ENCODE peak calls at places on chromosomes 16 and 17, in four cellular contexts. One of them, this sample, is unnamed.
A peak's percentile ranks its signal among the peaks of the same experiment; 100 is the strongest.

GRCh38 chr16:53257001-53257400 is 177.3 kb upstream of the RBL2 start:
- DNase-seq in upper lobe of right lung: no peak
- DNase-seq in WERI-Rb-1: no peak
- DNase-seq in right lobe of liver: no peak
- DNase-seq in this sample: no peak

GRCh38 chr17:78925234-78925633 is at the start of gene TIMP2:
- DNase-seq in upper lobe of right lung: peak; percentile 94
- DNase-seq in WERI-Rb-1: peak; percentile 96
- DNase-seq in right lobe of liver: peak; percentile 90
- DNase-seq in this sample: peak; percentile 57

GRCh38 chr16:81973737-81974136 is 37.5 kb downstream of the SDR42E1 start:
- DNase-seq in upper lobe of right lung: no peak
- DNase-seq in WERI-Rb-1: no peak
- DNase-seq in right lobe of liver: no peak
- DNase-seq in this sample: no peak

GRCh38 chr16:51153275-51153991 is 2.4 kb upstream of the SALL1 start:
- DNase-seq in upper lobe of right lung: no peak
- DNase-seq in WERI-Rb-1: no peak
- DNase-seq in right lobe of liver: no peak
- DNase-seq in this sample: no peak

GRCh38 chr16:86794216-86794864 is 216.0 kb downstream of the FOXL1 start:
- DNase-seq in upper lobe of right lung: no peak
- DNase-seq in WERI-Rb-1: no peak
- DNase-seq in right lobe of liver: no peak
- DNase-seq in this sample: no peak

GRCh38 chr16:87995644-87996043 is 44.4 kb downstream of the BANP start:
- DNase-seq in upper lobe of right lung: no peak
- DNase-seq in WERI-Rb-1: no peak
- DNase-seq in right lobe of liver: no peak
- DNase-seq in this sample: no peak

GRCh38 chr16:77662241-77662640 is 60.1 kb upstream of the NUDT7 start:
- DNase-seq in upper lobe of right lung: no peak
- DNase-seq in WERI-Rb-1: no peak
- DNase-seq in right lobe of liver: no peak
- DNase-seq in this sample: no peak

GRCh38 chr16:87017388-87018012 is 299.7 kb downstream of the C16orf95 start:
- DNase-seq in upper lobe of right lung: no peak
- DNase-seq in WERI-Rb-1: no peak
- DNase-seq in right lobe of liver: no peak
- DNase-seq in this sample: no peak

GRCh38 chr17:70539172-70539924 is 370.0 kb downstream of the KCNJ2 start:
- DNase-seq in upper lobe of right lung: no peak
- DNase-seq in WERI-Rb-1: no peak
- DNase-seq in right lobe of liver: no peak
- DNase-seq in this sample: no peak

GRCh38 chr17:55451758-55452468 is 30.3 kb upstream of the MMD start:
- DNase-seq in upper lobe of right lung: no peak
- DNase-seq in WERI-Rb-1: no peak
- DNase-seq in right lobe of liver: no peak
- DNase-seq in this sample: no peak

GRCh38 chr17:17398188-17398927 is 78.4 kb upstream of the MED9 start:
- DNase-seq in upper lobe of right lung: no peak
- DNase-seq in WERI-Rb-1: no peak
- DNase-seq in right lobe of liver: no peak
- DNase-seq in this sample: no peak

GRCh38 chr17:19369107-19369778 is 6.7 kb upstream of the B9D1 start:
- DNase-seq in upper lobe of right lung: no peak
- DNase-seq in WERI-Rb-1: no peak
- DNase-seq in right lobe of liver: no peak
- DNase-seq in this sample: no peak

GRCh38 chr16:67969286-67970039 is 1.0 kb upstream of the SLC12A4 start:
- DNase-seq in upper lobe of right lung: no peak
- DNase-seq in WERI-Rb-1: no peak
- DNase-seq in right lobe of liver: no peak
- DNase-seq in this sample: no peak

GRCh38 chr17:81546906-81547613 is 5.1 kb downstream of the FAAP100 start:
- DNase-seq in upper lobe of right lung: no peak
- DNase-seq in WERI-Rb-1: no peak
- DNase-seq in right lobe of liver: no peak
- DNase-seq in this sample: no peak

GRCh38 chr17:39774043-39774442 is 36.3 kb downstream of the GRB7 start:
- DNase-seq in upper lobe of right lung: no peak
- DNase-seq in WERI-Rb-1: no peak
- DNase-seq in right lobe of liver: no peak
- DNase-seq in this sample: no peak

GRCh38 chr17:46020023-46020735 is 21.1 kb downstream of the STH start:
- DNase-seq in upper lobe of right lung: no peak
- DNase-seq in WERI-Rb-1: no peak
- DNase-seq in right lobe of liver: no peak
- DNase-seq in this sample: peak; percentile 35

GRCh38 chr16:88077328-88078108 is 126.3 kb downstream of the BANP start:
- DNase-seq in upper lobe of right lung: no peak
- DNase-seq in WERI-Rb-1: no peak
- DNase-seq in right lobe of liver: no peak
- DNase-seq in this sample: no peak

GRCh38 chr16:20107086-20107485 is 33.4 kb upstream of the GPR139 start:
- DNase-seq in upper lobe of right lung: no peak
- DNase-seq in WERI-Rb-1: no peak
- DNase-seq in right lobe of liver: no peak
- DNase-seq in this sample: no peak

GRCh38 chr17:17134952-17135340 is 71.2 kb downstream of the PLD6 start:
- DNase-seq in upper lobe of right lung: no peak
- DNase-seq in WERI-Rb-1: no peak
- DNase-seq in right lobe of liver: peak; percentile 8
- DNase-seq in this sample: no peak

GRCh38 chr17:81066072-81066471 is 31.1 kb downstream of the BAIAP2 start:
- DNase-seq in upper lobe of right lung: no peak
- DNase-seq in WERI-Rb-1: no peak
- DNase-seq in right lobe of liver: peak; percentile 74
- DNase-seq in this sample: no peak

GRCh38 chr16:20042848-20043247 is 30.8 kb downstream of the GPR139 start:
- DNase-seq in upper lobe of right lung: no peak
- DNase-seq in WERI-Rb-1: no peak
- DNase-seq in right lobe of liver: no peak
- DNase-seq in this sample: no peak

GRCh38 chr16:55908641-55909040 is 33.5 kb upstream of the CES5A start:
- DNase-seq in upper lobe of right lung: no peak
- DNase-seq in WERI-Rb-1: no peak
- DNase-seq in right lobe of liver: no peak
- DNase-seq in this sample: no peak

GRCh38 chr17:44355310-44355640 is 8.4 kb downstream of the FAM171A2 start:
- DNase-seq in upper lobe of right lung: no peak
- DNase-seq in WERI-Rb-1: peak; percentile 13
- DNase-seq in right lobe of liver: no peak
- DNase-seq in this sample: no peak

GRCh38 chr16:27350006-27350405 is 36.2 kb downstream of the IL4R start:
- DNase-seq in upper lobe of right lung: no peak
- DNase-seq in WERI-Rb-1: no peak
- DNase-seq in right lobe of liver: no peak
- DNase-seq in this sample: no peak
- H3K27ac ChIP-seq in upper lobe of right lung: no peak overlapping the region
- H3K27ac ChIP-seq in WERI-Rb-1: no peak overlapping the region
- H3K27ac ChIP-seq in right lobe of liver: no peak overlapping the region
- H3K27ac ChIP-seq in this sample: peak overlapping the region; percentile 11

DNA sequence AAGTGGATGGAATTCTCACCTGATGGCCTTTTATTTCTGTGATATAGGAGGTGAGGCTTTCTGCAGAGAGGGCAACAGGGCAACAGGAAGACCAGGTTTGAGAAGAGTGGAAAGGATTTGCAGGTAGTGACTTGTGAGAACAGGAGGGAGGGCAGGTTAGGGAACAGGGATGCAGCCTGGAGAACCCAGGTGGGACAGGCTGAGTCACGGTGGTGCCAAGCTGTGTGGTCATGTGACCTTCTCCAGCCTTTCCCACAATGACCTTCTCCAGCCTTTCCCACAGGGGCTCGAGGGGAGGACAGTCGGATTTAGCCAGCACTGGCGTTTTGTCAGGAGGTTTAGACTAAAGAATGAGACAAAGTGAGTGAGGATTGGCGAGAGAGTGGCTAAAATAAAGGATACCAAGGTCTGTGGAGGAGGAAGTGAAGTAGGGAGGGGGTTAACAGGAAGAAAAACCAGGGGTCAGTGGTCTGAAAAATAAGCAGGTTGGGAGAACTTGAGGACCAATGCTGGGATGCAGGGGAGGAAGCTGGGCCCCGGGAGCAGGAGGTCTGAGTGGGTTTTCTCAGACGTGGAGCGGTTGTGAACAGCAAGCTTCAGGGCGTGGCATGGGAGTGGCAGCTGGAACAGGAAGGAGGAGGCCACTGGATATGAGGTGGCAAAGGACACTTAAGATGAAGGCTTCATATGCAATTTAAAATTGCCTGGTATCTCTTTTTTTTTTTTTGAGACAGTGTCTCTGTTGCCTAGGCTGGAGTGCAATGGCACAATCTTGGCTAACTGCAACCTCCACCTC is 37.7 kb downstream of the DNAH2 start:
- DNase-seq in upper lobe of right lung: no peak
- DNase-seq in WERI-Rb-1: no peak
- DNase-seq in right lobe of liver: no peak
- DNase-seq in this sample: no peak
- H3K27me3 ChIP-seq in upper lobe of right lung: no peaks in the 10 kb centered on the region
- H3K27me3 ChIP-seq in WERI-Rb-1: no peaks in the 10 kb centered on the region
- H3K27me3 ChIP-seq in right lobe of liver: no peaks in the 10 kb centered on the region
- H3K27me3 ChIP-seq in this sample: no peaks in the 10 kb centered on the region

GRCh38 chr16:4790261-4790660 is 2.1 kb upstream of the SEPTIN12 start:
- DNase-seq in upper lobe of right lung: no peak
- DNase-seq in WERI-Rb-1: peak; percentile 85
- DNase-seq in right lobe of liver: no peak
- DNase-seq in this sample: no peak

GRCh38 chr16:4788489-4788889 is 344 bp upstream of the SEPTIN12 start:
- DNase-seq in upper lobe of right lung: no peak
- DNase-seq in WERI-Rb-1: no peak
- DNase-seq in right lobe of liver: no peak
- DNase-seq in this sample: no peak

GRCh38 chr16:4792951-4793513 is 2.1 kb upstream of the SMIM22 start:
- DNase-seq in upper lobe of right lung: no peak
- DNase-seq in WERI-Rb-1: peak; percentile 51
- DNase-seq in right lobe of liver: no peak
- DNase-seq in this sample: no peak

GRCh38 chr16:4788910-4789309 is 765 bp upstream of the SEPTIN12 start:
- DNase-seq in upper lobe of right lung: no peak
- DNase-seq in WERI-Rb-1: no peak
- DNase-seq in right lobe of liver: no peak
- DNase-seq in this sample: no peak

GRCh38 chr16:4790871-4791270 is 2.7 kb upstream of the SEPTIN12 start:
- DNase-seq in upper lobe of right lung: no peak
- DNase-seq in WERI-Rb-1: no peak
- DNase-seq in right lobe of liver: no peak
- DNase-seq in this sample: no peak
- TF ChIP-seq CTCF in upper lobe of right lung: no peak
- TF ChIP-seq CTCF in WERI-Rb-1: no peak
- TF ChIP-seq CTCF in right lobe of liver: no peak
- TF ChIP-seq CTCF in this sample: no peak

DNA sequence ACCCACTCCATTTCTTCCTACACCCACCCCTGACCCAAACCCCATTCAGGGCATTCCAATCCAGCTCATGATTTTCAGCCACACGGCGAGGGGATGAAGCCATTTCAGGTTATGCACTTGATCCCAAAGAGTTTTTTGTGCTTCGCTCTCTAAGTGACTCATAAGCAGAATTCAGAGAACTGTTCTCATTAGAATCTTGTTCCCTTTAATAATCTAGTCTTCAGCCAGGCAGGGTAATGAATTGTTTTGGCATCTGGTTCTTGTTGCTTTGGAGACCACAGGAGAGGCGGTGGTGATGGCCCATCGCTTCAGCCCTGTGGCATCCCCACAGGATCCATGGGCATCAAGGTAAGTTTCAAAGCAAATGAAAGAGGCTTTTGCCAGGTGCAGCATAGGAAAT is 4.8 kb upstream of the KRT31 start:
- DNase-seq in upper lobe of right lung: no peak
- DNase-seq in WERI-Rb-1: no peak
- DNase-seq in right lobe of liver: no peak
- DNase-seq in this sample: no peak
- H3K27ac ChIP-seq in upper lobe of right lung: no peak overlapping the region
- H3K27ac ChIP-seq in WERI-Rb-1: no peak overlapping the region
- H3K27ac ChIP-seq in right lobe of liver: no peak overlapping the region
- H3K27ac ChIP-seq in this sample: no peak overlapping the region

DNA sequence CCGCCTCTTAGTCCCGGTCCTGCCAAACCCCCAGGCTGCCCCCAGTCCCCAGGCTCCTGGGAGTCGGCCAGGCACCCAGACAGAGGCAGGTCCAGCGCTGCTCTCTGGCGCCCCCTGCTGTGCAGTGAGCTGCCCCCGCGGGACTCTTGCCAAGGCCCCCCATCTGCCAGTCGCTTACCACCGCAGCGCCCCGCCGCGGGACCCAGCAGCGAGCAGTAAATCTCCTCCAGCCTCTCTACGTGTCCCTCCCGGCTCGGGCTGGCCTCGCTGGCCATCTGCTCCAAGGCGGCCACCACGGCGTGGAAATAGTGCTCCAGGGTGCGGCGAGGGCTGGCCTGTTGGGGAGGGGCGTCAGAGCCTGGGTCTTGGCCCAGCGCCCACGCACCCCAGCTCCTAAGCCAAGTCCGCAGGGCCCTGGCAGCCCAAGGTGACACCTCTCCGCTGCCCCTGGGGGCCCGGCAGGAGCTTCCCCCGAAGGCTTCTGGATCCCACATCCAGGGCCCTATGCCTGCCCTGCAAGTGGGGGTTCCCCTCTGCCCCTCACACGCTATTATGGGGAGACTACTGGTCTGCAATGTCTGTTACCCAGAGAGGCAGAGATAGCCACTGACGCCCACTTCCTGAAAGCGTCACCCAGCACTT is 33.7 kb upstream of the MFSD6L start:
- DNase-seq in upper lobe of right lung: no peak
- DNase-seq in WERI-Rb-1: peak; percentile 94
- DNase-seq in right lobe of liver: no peak
- DNase-seq in this sample: peak; percentile 5
- H3K27me3 ChIP-seq in upper lobe of right lung: peaks cover 16% of the 10 kb centered on the region
- H3K27me3 ChIP-seq in WERI-Rb-1: no peaks in the 10 kb centered on the region
- H3K27me3 ChIP-seq in right lobe of liver: no peaks in the 10 kb centered on the region
- H3K27me3 ChIP-seq in this sample: no peaks in the 10 kb centered on the region

DNA sequence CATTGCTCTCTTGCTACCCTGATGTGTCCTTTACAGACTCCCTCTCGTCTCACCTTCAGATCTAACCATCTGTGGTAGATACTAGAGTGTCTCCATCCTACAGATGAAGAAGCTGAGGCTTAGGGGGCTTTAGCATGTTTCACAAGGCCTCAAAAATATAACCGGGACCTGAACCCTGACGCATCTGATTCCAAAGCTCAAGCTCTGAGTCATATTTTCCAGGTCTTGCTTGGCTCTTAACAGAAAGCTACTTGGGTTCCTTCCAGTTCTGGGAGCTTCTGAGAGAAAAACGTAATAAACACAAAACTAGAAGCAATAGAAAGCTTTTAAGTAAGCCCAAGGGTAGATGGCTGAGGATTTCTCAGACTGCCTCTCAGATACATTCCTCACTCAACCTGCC is 224.3 kb upstream of the EEF2KMT start:
- DNase-seq in upper lobe of right lung: no peak
- DNase-seq in WERI-Rb-1: no peak
- DNase-seq in right lobe of liver: no peak
- DNase-seq in this sample: no peak
- TF ChIP-seq CTCF in upper lobe of right lung: no peak
- TF ChIP-seq CTCF in WERI-Rb-1: no peak
- TF ChIP-seq CTCF in right lobe of liver: no peak
- TF ChIP-seq CTCF in this sample: no peak

This sample was measured in CD4-positive, alpha-beta T cell.